ENCODE peak calls at places on chromosomes 6 and 20, in ten cellular contexts. E, H, A, T, L, X, B, Q, S and M are unnamed samples.

GRCh38 chr6:74248966-74249365 is 553.0 kb downstream of the CD109 start:
- DNase-seq in E (no peak), B (no peak), H (no peak), L (no peak), A (no peak), Q (no peak), T (no peak), X (no peak), S (no peak), M (no peak)

GRCh38 chr6:107458687-107459282 is 579 bp downstream of the PDSS2 start:
- DNase-seq in E (no peak), T (peak), L (peak), Q (no peak), H (no peak), S (peak), B (no peak), X (peak), A (no peak), M (no peak)

GRCh38 chr20:3146732-3147341 is 12.8 kb downstream of the FASTKD5 start:
- DNase-seq in B (no peak), E (no peak), Q (no peak), T (no peak), L (no peak), H (no peak), A (no peak), X (no peak), S (no peak), M (no peak)

GRCh38 chr20:7399114-7399513 is 541.1 kb downstream of the HAO1 start:
- DNase-seq in T (no peak), A (no peak), Q (no peak), S (no peak), L (no peak), E (no peak), B (no peak), H (no peak), X (no peak), M (no peak)

GRCh38 chr6:20202070-20202658 is 10.1 kb downstream of the MBOAT1 start:
- DNase-seq in L (no peak), H (peak), S (no peak), E (no peak), X (no peak), A (peak), B (no peak), T (no peak), Q (no peak), M (no peak)

GRCh38 chr20:56247954-56248782 is at the start of gene MC3R:
- DNase-seq in H (peak), L (peak), S (peak), T (no peak), A (peak), E (peak), X (no peak), B (peak), Q (no peak), M (no peak)

GRCh38 chr6:82247634-82248232 is at the start of gene IBTK:
- DNase-seq in B (peak), Q (peak), X (peak), L (peak), S (peak), E (peak), H (peak), A (peak), T (peak), M (peak)

GRCh38 chr6:49462071-49462470 is 982 bp downstream of the MMUT start:
- DNase-seq in B (no peak), A (no peak), E (no peak), S (no peak), T (no peak), X (no peak), H (no peak), Q (no peak), L (no peak), M (no peak)

GRCh38 chr6:161019324-161019839 is 27.8 kb downstream of the MAP3K4 start:
- DNase-seq in Q (no peak), X (no peak), A (no peak), S (no peak), B (no peak), T (no peak), H (no peak), E (no peak), L (no peak), M (no peak)

GRCh38 chr20:2713285-2713684 is 20.7 kb downstream of the EBF4 start:
- DNase-seq in E (no peak), B (no peak), S (no peak), H (no peak), L (no peak), T (no peak), X (no peak), A (no peak), Q (no peak), M (no peak)

GRCh38 chr20:62925420-62926228 is 681 bp downstream of the DIDO1 start:
- DNase-seq in B (peak), A (peak), T (no peak), Q (no peak), H (no peak), L (no peak), E (no peak), S (peak), X (no peak), M (no peak)

GRCh38 chr6:156868385-156868784 is 91.2 kb downstream of the ARID1B start:
- DNase-seq in H (no peak), B (no peak), E (no peak), A (no peak), Q (no peak), S (no peak), X (no peak), T (no peak), L (no peak), M (no peak)

GRCh38 chr6:156867121-156867520 is 89.9 kb downstream of the ARID1B start:
- DNase-seq in Q (no peak), X (no peak), H (no peak), B (no peak), T (no peak), E (no peak), A (no peak), S (no peak), L (no peak), M (no peak)

GRCh38 chr6:156870926-156871539 is 93.9 kb downstream of the ARID1B start:
- DNase-seq in E (no peak), L (no peak), S (no peak), T (no peak), Q (no peak), H (no peak), B (no peak), A (no peak), X (no peak), M (no peak)

GRCh38 chr6:156872903-156873302 is 95.7 kb downstream of the ARID1B start:
- DNase-seq in Q (no peak), S (no peak), A (no peak), H (no peak), T (no peak), B (no peak), X (no peak), L (no peak), E (no peak), M (no peak)

DNA sequence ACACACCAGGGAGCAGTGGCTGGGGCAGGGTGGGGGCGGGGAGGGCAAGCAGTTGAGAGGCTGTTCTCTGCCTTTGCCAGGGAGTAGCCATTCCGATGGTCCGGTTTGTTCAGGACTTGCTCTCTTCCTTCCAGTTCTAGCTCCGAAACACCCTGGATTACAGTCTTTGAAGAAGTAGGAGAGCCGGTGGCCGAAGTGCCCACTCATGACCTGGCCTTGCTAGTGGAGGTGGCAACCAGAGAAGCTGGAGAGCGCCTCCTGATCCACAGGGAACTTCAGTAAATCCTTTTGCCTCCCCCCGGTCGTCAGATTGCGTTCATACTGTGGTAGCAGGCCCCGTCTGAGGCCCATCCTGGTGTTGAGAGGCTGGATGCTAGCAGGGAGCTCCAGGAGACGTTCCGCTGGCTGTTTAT is 92.8 kb downstream of the ARID1B start:
- DNase-seq in H (no peak), X (no peak), Q (no peak), S (no peak), B (no peak), L (no peak), E (no peak), A (no peak), T (no peak), M (no peak)
- H3K4me3 ChIP-seq in H (no peak), X (no peak), Q (no peak), S (no peak), B (no peak), L (no peak), E (no peak), A (no peak), T (no peak), M (no peak)

GRCh38 chr6:125104425-125104824 is 49.1 kb upstream of the TPD52L1 start:
- DNase-seq in A (no peak), E (no peak), L (peak), X (no peak), Q (no peak), T (no peak), S (no peak), H (peak), B (no peak), M (no peak)
- TF ChIP-seq CTCF in A (no peak), E (no peak), L (no peak), X (no peak), Q (no peak), T (no peak), S (no peak), H (no peak), B (no peak), M (no peak)

DNA sequence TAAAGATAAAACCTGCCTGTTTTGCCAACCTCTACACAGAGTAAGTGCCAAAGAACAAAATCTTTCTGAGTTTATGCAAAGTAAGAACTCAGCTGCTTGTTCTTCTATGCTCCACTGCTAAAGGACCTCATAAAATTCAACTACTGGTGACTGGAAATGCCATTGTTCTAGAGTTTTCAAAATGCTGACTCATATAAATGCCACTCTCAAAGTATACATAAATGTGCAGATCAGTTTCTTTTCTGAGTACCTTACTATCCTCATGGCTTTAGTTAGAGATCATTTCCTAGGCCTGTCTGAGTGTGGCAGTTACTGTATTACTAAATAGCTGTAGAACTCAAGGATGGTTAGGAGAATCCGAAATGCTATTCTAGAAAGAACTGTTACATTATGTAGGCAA is 45.6 kb downstream of the LYRM4 start:
- DNase-seq in X (no peak), L (no peak), B (no peak), A (no peak), T (no peak), Q (no peak), H (no peak), E (no peak), S (no peak), M (peak)
- H3K4me3 ChIP-seq in X (no peak), L (no peak), B (no peak), A (no peak), T (no peak), Q (no peak), H (no peak), E (no peak), S (no peak), M (no peak)

GRCh38 chr20:10433623-10434466 is at the start of gene MKKS:
- DNase-seq in Q (peak), T (peak), S (peak), H (peak), L (peak), E (peak), A (peak), X (peak), B (peak), M (no peak)
- TF ChIP-seq CTCF in Q (no peak), T (no peak), S (no peak), H (peak), L (no peak), E (no peak), A (no peak), X (no peak), B (peak), M (no peak)

GRCh38 chr6:29005183-29005885 is at the start of gene ZNF311:
- DNase-seq in Q (peak), L (peak), S (peak), T (peak), H (no peak), E (peak), A (peak), B (peak), X (peak), M (no peak)
- H3K4me3 ChIP-seq in Q (peak), L (peak), S (peak), T (peak), H (peak), E (peak), A (peak), B (peak), X (peak), M (peak)

DNA sequence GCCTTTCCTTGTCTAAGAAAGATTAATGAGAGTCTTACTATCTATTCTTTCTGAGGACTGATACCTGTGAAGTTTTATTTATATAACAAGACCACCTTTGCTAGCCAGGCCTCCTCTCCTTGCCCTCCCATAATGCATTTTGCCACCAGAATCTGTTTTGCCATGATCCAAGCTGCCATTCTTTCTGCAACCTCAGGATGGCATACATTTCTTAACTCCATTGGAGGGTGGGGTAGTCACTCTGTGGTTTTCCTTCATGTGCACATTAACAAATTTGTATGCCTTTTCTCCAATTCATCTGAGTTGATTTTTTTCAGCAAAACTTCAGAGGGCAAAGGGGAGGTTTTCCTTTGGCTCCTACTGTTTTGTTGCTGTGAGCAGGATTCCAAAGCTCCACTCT is 26.4 kb upstream of the ENPP4 start:
- DNase-seq in Q (no peak), L (no peak), A (no peak), T (no peak), S (no peak), X (no peak), B (no peak), H (no peak), E (no peak), M (no peak)
- TF ChIP-seq CTCF in Q (peak), L (no peak), A (no peak), T (no peak), S (no peak), X (peak), B (no peak), H (no peak), E (no peak), M (peak)

GRCh38 chr6:43476744-43477143 is 626 bp upstream of the TJAP1 start:
- DNase-seq in T (no peak), X (no peak), E (no peak), B (no peak), S (no peak), A (no peak), L (no peak), H (no peak), Q (no peak), M (no peak)
- H3K4me3 ChIP-seq in T (peak), X (peak), E (peak), B (peak), S (peak), A (peak), L (peak), H (no peak), Q (peak), M (peak)